ENCODE peak calls at places on chromosomes 11 and 22, in six cellular contexts. S is GM12878, L is HCT116, W is K562, D is H1, I is HepG2. V is an unnamed sample.

GRCh38 chr22:43404673-43405385 is 7.0 kb upstream of the MPPED1 start:
- DNase-seq in S (no peak), I (no peak), W (no peak), D (no peak), L (no peak), V (no peak)

GRCh38 chr11:85665756-85666155 is 827 bp upstream of the CREBZF start:
- DNase-seq in S (no peak), L (no peak), W (no peak), I (no peak), D (no peak), V (no peak)

GRCh38 chr11:65219930-65220213 is 38.1 kb downstream of the CAPN1 start:
- DNase-seq in D (no peak), W (no peak), L (no peak), I (no peak), S (no peak), V (no peak)

GRCh38 chr22:31637375-31637937 is 24.6 kb downstream of the PISD start:
- DNase-seq in I (no peak), L (no peak), D (no peak), S (no peak), W (no peak), V (no peak)

GRCh38 chr22:19933328-19934241 is 8.0 kb upstream of the COMT start:
- DNase-seq in I (no peak), W (no peak), S (no peak), L (no peak), D (no peak), V (no peak)

GRCh38 chr11:72250661-72251465 is 6.9 kb upstream of the PHOX2A start:
- DNase-seq in I (no peak), S (no peak), D (no peak), W (no peak), L (no peak), V (no peak)

GRCh38 chr11:84962018-84962417 is 665.1 kb downstream of the DLG2 start:
- DNase-seq in I (no peak), W (no peak), D (no peak), L (no peak), S (no peak), V (no peak)

GRCh38 chr11:33915521-33915920 is 23.6 kb upstream of the LMO2 start:
- DNase-seq in S (no peak), W (no peak), L (no peak), I (no peak), D (no peak), V (no peak)

GRCh38 chr22:33819743-33820142 is 100.5 kb downstream of the LARGE1 start:
- DNase-seq in D (no peak), I (no peak), W (no peak), S (no peak), L (no peak), V (no peak)

GRCh38 chr11:123480290-123480815 is 50.3 kb downstream of the GRAMD1B start:
- DNase-seq in L (no peak), S (no peak), W (no peak), D (no peak), I (no peak), V (no peak)

GRCh38 chr11:109783842-109784241 is 309.4 kb upstream of the ZC3H12C start:
- DNase-seq in I (no peak), S (peak), D (no peak), W (no peak), L (no peak), V (no peak)

GRCh38 chr22:37601540-37602442 is 6.8 kb upstream of the GGA1 start:
- DNase-seq in S (peak), W (no peak), I (peak), D (peak), L (peak), V (peak)

GRCh38 chr11:17257200-17257599 is 19.3 kb upstream of the NUCB2 start:
- DNase-seq in W (peak), D (no peak), L (no peak), I (no peak), S (no peak), V (no peak)

GRCh38 chr11:130431337-130431773 is 2.9 kb upstream of the ADAMTS8 start:
- DNase-seq in W (peak), I (peak), D (peak), S (no peak), L (peak), V (peak)

GRCh38 chr11:62664405-62665074 is 470 bp downstream of the C11orf98 start:
- DNase-seq in I (peak), W (no peak), L (no peak), S (no peak), D (no peak), V (peak)

GRCh38 chr11:43941257-43941879 is 1.1 kb upstream of the C11orf96 start:
- DNase-seq in L (no peak), I (no peak), W (no peak), S (no peak), D (no peak), V (no peak)

GRCh38 chr11:103532133-103532788 is 423.0 kb downstream of the DYNC2H1 start:
- DNase-seq in D (no peak), I (no peak), W (no peak), L (no peak), S (no peak), V (no peak)

GRCh38 chr11:73393479-73394415 is 17.5 kb downstream of the RELT start:
- DNase-seq in S (no peak), D (peak), W (peak), I (peak), L (peak), V (peak)

GRCh38 chr22:49264696-49265095 is 563.0 kb downstream of the BRD1 start:
- DNase-seq in L (no peak), I (no peak), S (no peak), W (no peak), D (no peak), V (no peak)

GRCh38 chr11:112049777-112050176 is 24.0 kb downstream of the PIH1D2 start:
- DNase-seq in W (no peak), D (no peak), S (no peak), I (no peak), L (no peak), V (no peak)

GRCh38 chr11:118910309-118911112 is 15.2 kb downstream of the BCL9L start:
- DNase-seq in L (no peak), S (no peak), W (peak), D (no peak), I (peak), V (peak)

GRCh38 chr22:27329471-27329870 is 472.1 kb downstream of the MN1 start:
- DNase-seq in S (no peak), D (no peak), L (no peak), I (no peak), W (no peak), V (no peak)

GRCh38 chr11:2071748-2072385 is 67.3 kb downstream of the IGF2 start:
- DNase-seq in D (no peak), S (no peak), I (no peak), L (no peak), W (no peak), V (no peak)

GRCh38 chr22:39297490-39298193 is 21.8 kb downstream of the RPL3 start:
- DNase-seq in S (no peak), D (no peak), I (no peak), W (no peak), L (no peak), V (no peak)

GRCh38 chr11:47946682-47947575 is 33.4 kb upstream of the PTPRJ start:
- DNase-seq in W (peak), S (no peak), L (peak), D (no peak), I (no peak), V (no peak)

GRCh38 chr11:133977067-133977681 is 20.4 kb upstream of the IGSF9B start:
- DNase-seq in L (no peak), D (no peak), S (peak), W (no peak), I (no peak), V (no peak)

GRCh38 chr11:92451081-92451480 is 226.5 kb downstream of the FAT3 start:
- DNase-seq in L (no peak), W (no peak), I (no peak), D (no peak), S (no peak), V (no peak)

GRCh38 chr11:62601114-62601363 is 626 bp downstream of the MTA2 start:
- DNase-seq in D (no peak), I (no peak), S (no peak), W (no peak), L (no peak), V (no peak)

GRCh38 chr11:36465449-36466163 is 44.5 kb downstream of the TRAF6 start:
- DNase-seq in S (no peak), L (no peak), D (no peak), W (no peak), I (no peak), V (no peak)

GRCh38 chr11:118434553-118435232 is 1.6 kb upstream of the KMT2A start:
- DNase-seq in D (no peak), I (no peak), S (no peak), L (no peak), W (no peak), V (peak)

DNA sequence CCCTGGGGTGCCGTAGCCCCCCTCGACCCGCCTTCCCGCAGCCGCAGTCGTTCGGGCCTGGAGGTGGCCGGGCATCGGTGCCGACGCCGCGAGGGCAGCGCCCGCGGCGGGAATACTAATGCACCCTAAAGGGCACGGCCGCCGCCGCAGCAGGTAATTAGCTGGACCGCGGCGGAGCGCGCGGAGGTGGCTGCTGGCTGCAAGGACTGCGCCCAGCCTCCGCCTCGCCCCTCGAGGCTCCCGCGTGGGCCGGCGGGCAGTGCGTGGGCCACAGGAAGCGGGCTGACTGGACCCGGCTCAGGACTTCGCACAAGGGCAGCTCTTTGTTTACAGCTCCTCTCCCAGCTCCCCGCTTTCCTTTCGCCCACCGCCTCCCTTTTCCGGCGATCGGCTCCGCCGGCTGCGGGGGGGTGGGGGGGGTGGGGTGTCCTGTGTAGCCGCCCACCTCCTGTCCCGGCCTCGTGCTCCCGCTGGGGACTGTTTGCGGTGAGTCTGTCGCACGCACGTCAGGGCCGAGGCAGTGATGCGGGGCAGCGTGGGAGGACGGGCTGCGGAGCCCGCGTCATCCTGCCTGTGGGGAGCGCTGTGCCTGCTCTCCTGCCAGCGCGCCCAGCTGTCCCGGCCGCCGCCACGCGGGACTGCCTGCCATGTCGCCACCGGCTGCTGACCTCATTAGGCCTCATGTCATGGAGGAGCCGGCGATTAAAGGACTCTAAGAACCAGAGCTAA is 53.2 kb downstream of the GRIK4 start:
- DNase-seq in D (no peak), L (no peak), W (peak), I (no peak), S (peak), V (peak)
- TF ChIP-seq ATF3 in D (no peak), L (no peak), W (no peak), I (no peak), S (no peak), V (no peak)

GRCh38 chr11:69594481-69594880 is 46.5 kb upstream of the CCND1 start:
- DNase-seq in L (no peak), S (no peak), I (no peak), W (no peak), D (no peak), V (no peak)

GRCh38 chr11:69599502-69599901 is 41.5 kb upstream of the CCND1 start:
- DNase-seq in W (no peak), D (no peak), I (no peak), S (no peak), L (no peak), V (no peak)

GRCh38 chr11:69595805-69596665 is 44.9 kb upstream of the CCND1 start:
- DNase-seq in D (no peak), S (no peak), I (no peak), W (no peak), L (no peak), V (no peak)

GRCh38 chr11:69601346-69601975 is 39.5 kb upstream of the CCND1 start:
- DNase-seq in L (no peak), D (no peak), S (no peak), W (no peak), I (peak), V (no peak)

GRCh38 chr11:69598147-69598546 is 42.8 kb upstream of the CCND1 start:
- DNase-seq in S (no peak), I (no peak), W (no peak), L (no peak), D (no peak), V (no peak)
- TF ChIP-seq CTCF in S (no peak), I (no peak), W (no peak), L (peak), D (peak), V (no peak)

DNA sequence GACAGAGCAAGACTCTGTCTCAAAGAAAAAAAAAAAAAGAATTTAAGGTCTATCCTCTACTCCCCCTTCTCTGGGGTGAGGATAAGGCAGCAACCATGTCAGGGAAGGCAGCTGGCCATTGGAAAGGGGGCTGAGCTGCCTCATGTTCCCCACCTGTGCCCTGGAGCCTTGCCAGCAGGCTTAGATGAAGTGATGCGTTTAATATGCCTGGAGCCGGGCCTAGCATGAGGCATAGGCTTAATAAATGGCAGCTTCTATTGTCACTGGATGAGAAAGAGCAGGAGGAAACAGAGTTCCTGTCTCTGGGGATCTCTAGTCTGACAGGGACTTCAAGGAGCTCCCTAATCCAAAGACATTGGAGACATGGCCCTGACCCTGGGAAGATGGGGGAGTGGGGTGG is 3.2 kb upstream of the KCNE3 start:
- DNase-seq in S (no peak), L (no peak), D (no peak), W (no peak), I (no peak), V (no peak)
- TF ChIP-seq ATF3 in S (no peak), L (no peak), D (no peak), W (no peak), I (no peak), V (no peak)

GRCh38 chr22:41933411-41934177 is 7.0 kb upstream of the TNFRSF13C start:
- DNase-seq in S (no peak), D (no peak), W (no peak), I (no peak), L (no peak), V (no peak)

GRCh38 chr22:41929158-41929896 is 2.7 kb upstream of the TNFRSF13C start:
- DNase-seq in D (no peak), I (no peak), W (no peak), L (no peak), S (no peak), V (no peak)

GRCh38 chr22:41932353-41932752 is 5.7 kb upstream of the TNFRSF13C start:
- DNase-seq in L (no peak), W (no peak), I (no peak), D (no peak), S (no peak), V (no peak)

GRCh38 chr22:41934284-41935014 is 7.8 kb upstream of the TNFRSF13C start:
- DNase-seq in D (no peak), I (no peak), L (no peak), W (no peak), S (no peak), V (no peak)

DNA sequence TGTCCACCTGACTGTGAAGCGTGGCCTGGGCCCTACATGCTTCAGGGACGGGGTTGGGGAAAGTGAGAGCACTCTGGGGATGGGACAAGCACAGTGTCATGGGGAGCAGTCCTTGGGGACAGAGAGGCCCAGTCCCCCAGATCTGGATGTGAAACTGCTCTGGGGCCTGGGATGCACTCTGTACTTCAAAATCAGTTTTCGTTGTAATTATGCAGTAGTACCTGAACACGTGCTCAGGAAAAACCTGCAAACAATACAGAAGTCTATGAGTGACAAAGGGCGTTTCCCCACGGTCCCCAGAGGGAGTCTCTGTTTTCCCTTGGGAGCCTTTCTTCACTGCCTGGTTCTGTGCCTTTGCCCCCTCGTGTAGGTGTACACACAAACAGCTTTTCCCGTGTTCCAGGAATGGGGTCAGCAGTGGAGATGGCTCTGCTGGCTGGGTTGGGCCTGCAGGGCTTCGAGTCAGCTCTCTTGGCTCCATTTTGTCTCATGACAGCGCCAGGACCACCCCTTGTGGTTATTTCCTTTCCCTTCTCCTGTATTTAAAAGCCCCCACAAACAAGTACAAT is 5.2 kb upstream of the TNFRSF13C start:
- DNase-seq in W (no peak), D (no peak), I (no peak), L (no peak), S (peak), V (no peak)
- TF ChIP-seq CTCF in W (no peak), D (no peak), I (no peak), L (no peak), S (no peak), V (no peak)

GRCh38 chr22:23243006-23243573 is 62.8 kb downstream of the BCR start:
- DNase-seq in W (peak), S (peak), D (peak), L (no peak), I (no peak), V (peak)
- TF ChIP-seq ATF3 in W (no peak), S (peak), D (peak), L (no peak), I (no peak), V (no peak)

GRCh38 chr11:8180469-8180868 is 11.6 kb upstream of the RIC3 start:
- DNase-seq in L (no peak), I (no peak), D (no peak), W (no peak), S (no peak), V (peak)
- TF ChIP-seq CTCF in L (no peak), I (no peak), D (peak), W (no peak), S (no peak), V (no peak)

DNA sequence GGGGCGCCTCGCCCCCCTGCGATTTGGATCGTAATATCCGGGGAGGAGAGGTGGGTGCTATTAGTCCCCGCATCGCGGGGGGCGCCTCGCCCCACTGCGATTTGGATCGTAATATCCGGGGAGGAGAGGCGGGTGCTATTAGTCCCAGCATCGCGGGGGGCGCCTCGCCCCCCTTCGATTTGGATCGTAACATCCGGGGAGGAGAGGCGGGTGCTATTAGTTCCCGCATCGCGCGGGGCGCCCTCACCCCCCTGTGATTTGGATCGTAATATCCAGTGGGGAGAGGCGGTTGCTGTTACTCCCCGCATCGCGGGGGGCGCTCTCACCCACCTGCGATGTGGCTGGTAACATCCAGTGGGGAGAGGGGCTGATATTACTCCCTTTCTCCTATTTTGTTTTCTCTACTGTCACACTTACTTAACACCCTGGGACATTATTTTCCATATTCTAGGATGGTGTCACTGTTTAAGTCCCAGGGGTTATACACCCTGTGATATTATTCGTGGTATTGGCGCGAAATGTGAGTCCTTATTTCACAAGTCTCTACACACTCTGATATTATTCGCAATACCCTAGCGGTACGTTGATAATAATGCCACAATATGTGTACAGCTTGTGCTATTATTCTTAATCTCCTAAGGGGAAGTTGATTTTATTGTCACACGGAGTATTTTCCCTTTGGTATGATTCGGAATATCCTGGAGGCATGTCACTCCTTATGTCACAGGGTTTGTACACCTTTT is 57.8 kb upstream of the ALDH3B2 start:
- DNase-seq in W (peak), L (peak), D (no peak), S (no peak), I (no peak), V (peak)
- TF ChIP-seq ATF3 in W (no peak), L (no peak), D (no peak), S (no peak), I (no peak), V (no peak)